ENCODE peak calls at places on chromosomes 7 and 10, in eight cellular contexts. One of them, this sample, is unnamed.

GRCh38 chr7:22732556-22733126 is 5.6 kb downstream of the IL6 start:
- DNase-seq in GM10248: no peak
- DNase-seq in fibroblast of mammary gland: peak; percentile 38
- DNase-seq in B cell: no peak
- DNase-seq in H9: no peak
- DNase-seq in fibroblast of lung: peak; percentile 28
- DNase-seq in fibroblast of the aortic adventitia: peak; percentile 71
- DNase-seq in foreskin fibroblast: no peak
- DNase-seq in this sample: no peak

GRCh38 chr7:149224352-149224751 is 15.1 kb upstream of the ZNF212 start:
- DNase-seq in fibroblast of mammary gland: no peak
- DNase-seq in foreskin fibroblast: no peak
- DNase-seq in fibroblast of lung: no peak
- DNase-seq in B cell: no peak
- DNase-seq in GM10248: no peak
- DNase-seq in fibroblast of the aortic adventitia: no peak
- DNase-seq in H9: no peak
- DNase-seq in this sample: no peak

GRCh38 chr7:85489498-85489897 is 302.6 kb upstream of the SEMA3D start:
- DNase-seq in fibroblast of the aortic adventitia: peak; percentile 92
- DNase-seq in GM10248: no peak
- DNase-seq in fibroblast of lung: peak; percentile 52
- DNase-seq in B cell: no peak
- DNase-seq in foreskin fibroblast: peak; percentile 67
- DNase-seq in fibroblast of mammary gland: peak; percentile 93
- DNase-seq in H9: no peak
- DNase-seq in this sample: no peak

GRCh38 chr10:61754553-61755540 is 92.1 kb downstream of the CABCOCO1 start:
- DNase-seq in fibroblast of lung: no peak
- DNase-seq in H9: no peak
- DNase-seq in B cell: no peak
- DNase-seq in GM10248: no peak
- DNase-seq in fibroblast of mammary gland: no peak
- DNase-seq in foreskin fibroblast: no peak
- DNase-seq in fibroblast of the aortic adventitia: no peak
- DNase-seq in this sample: no peak

GRCh38 chr7:115471891-115472290 is 550.0 kb downstream of the MDFIC start:
- DNase-seq in foreskin fibroblast: peak; percentile 59
- DNase-seq in H9: no peak
- DNase-seq in fibroblast of mammary gland: peak; percentile 32
- DNase-seq in GM10248: no peak
- DNase-seq in fibroblast of the aortic adventitia: peak; percentile 70
- DNase-seq in B cell: no peak
- DNase-seq in fibroblast of lung: peak; percentile 60
- DNase-seq in this sample: no peak

GRCh38 chr10:118343549-118343948 is 1.4 kb upstream of the FAM204A start:
- DNase-seq in fibroblast of mammary gland: no peak
- DNase-seq in foreskin fibroblast: no peak
- DNase-seq in fibroblast of the aortic adventitia: no peak
- DNase-seq in GM10248: no peak
- DNase-seq in fibroblast of lung: no peak
- DNase-seq in H9: no peak
- DNase-seq in B cell: no peak
- DNase-seq in this sample: no peak

GRCh38 chr7:134892002-134892693 is 94.2 kb upstream of the AGBL3 start:
- DNase-seq in B cell: no peak
- DNase-seq in H9: no peak
- DNase-seq in fibroblast of mammary gland: peak; percentile 90
- DNase-seq in fibroblast of the aortic adventitia: peak; percentile 93
- DNase-seq in fibroblast of lung: peak; percentile 81
- DNase-seq in foreskin fibroblast: peak; percentile 57
- DNase-seq in GM10248: no peak
- DNase-seq in this sample: no peak

GRCh38 chr10:11082551-11082950 is 64.9 kb downstream of the CELF2 start:
- DNase-seq in B cell: no peak
- DNase-seq in fibroblast of the aortic adventitia: peak; percentile 67
- DNase-seq in fibroblast of lung: peak; percentile 3
- DNase-seq in H9: no peak
- DNase-seq in GM10248: no peak
- DNase-seq in fibroblast of mammary gland: peak; percentile 31
- DNase-seq in foreskin fibroblast: peak; percentile 31
- DNase-seq in this sample: no peak

GRCh38 chr7:92158660-92159575 is 20.0 kb downstream of the LRRD1 start:
- DNase-seq in GM10248: peak; percentile 36
- DNase-seq in H9: no peak
- DNase-seq in fibroblast of lung: peak; percentile 90
- DNase-seq in fibroblast of the aortic adventitia: peak; percentile 91
- DNase-seq in B cell: no peak
- DNase-seq in fibroblast of mammary gland: peak; percentile 97
- DNase-seq in foreskin fibroblast: peak; percentile 85
- DNase-seq in this sample: peak; percentile 36

GRCh38 chr7:71323726-71324125 is 191.8 kb downstream of the GALNT17 start:
- DNase-seq in fibroblast of mammary gland: no peak
- DNase-seq in GM10248: no peak
- DNase-seq in foreskin fibroblast: no peak
- DNase-seq in fibroblast of the aortic adventitia: no peak
- DNase-seq in H9: no peak
- DNase-seq in fibroblast of lung: no peak
- DNase-seq in B cell: no peak
- DNase-seq in this sample: no peak

GRCh38 chr10:100623541-100623940 is 87.8 kb downstream of the HIF1AN start:
- DNase-seq in fibroblast of mammary gland: no peak
- DNase-seq in B cell: peak; percentile 9
- DNase-seq in fibroblast of lung: no peak
- DNase-seq in fibroblast of the aortic adventitia: no peak
- DNase-seq in H9: no peak
- DNase-seq in GM10248: no peak
- DNase-seq in foreskin fibroblast: no peak
- DNase-seq in this sample: no peak

GRCh38 chr7:50409856-50410468 is 40.2 kb downstream of the FIGNL1 start:
- DNase-seq in fibroblast of lung: no peak
- DNase-seq in fibroblast of the aortic adventitia: no peak
- DNase-seq in H9: no peak
- DNase-seq in foreskin fibroblast: no peak
- DNase-seq in fibroblast of mammary gland: no peak
- DNase-seq in B cell: peak; percentile 78
- DNase-seq in GM10248: peak; percentile 58
- DNase-seq in this sample: peak; percentile 60

GRCh38 chr10:20817646-20818045 is 79.5 kb downstream of the NEBL start:
- DNase-seq in H9: no peak
- DNase-seq in B cell: no peak
- DNase-seq in fibroblast of lung: no peak
- DNase-seq in GM10248: no peak
- DNase-seq in fibroblast of mammary gland: peak; percentile 8
- DNase-seq in fibroblast of the aortic adventitia: no peak
- DNase-seq in foreskin fibroblast: peak; percentile 1
- DNase-seq in this sample: no peak

GRCh38 chr10:71973777-71974488 is 9.7 kb downstream of the CHST3 start:
- DNase-seq in foreskin fibroblast: no peak
- DNase-seq in B cell: no peak
- DNase-seq in GM10248: no peak
- DNase-seq in fibroblast of lung: no peak
- DNase-seq in fibroblast of mammary gland: no peak
- DNase-seq in H9: no peak
- DNase-seq in fibroblast of the aortic adventitia: no peak
- DNase-seq in this sample: no peak

GRCh38 chr10:62640386-62640785 is 164.1 kb upstream of the ADO start:
- DNase-seq in GM10248: no peak
- DNase-seq in foreskin fibroblast: no peak
- DNase-seq in H9: no peak
- DNase-seq in fibroblast of mammary gland: peak; percentile 31
- DNase-seq in fibroblast of the aortic adventitia: peak; percentile 54
- DNase-seq in fibroblast of lung: no peak
- DNase-seq in B cell: no peak
- DNase-seq in this sample: no peak

GRCh38 chr10:26642896-26643653 is 54.4 kb upstream of the PDSS1 start:
- DNase-seq in GM10248: no peak
- DNase-seq in foreskin fibroblast: no peak
- DNase-seq in fibroblast of lung: no peak
- DNase-seq in B cell: no peak
- DNase-seq in fibroblast of the aortic adventitia: no peak
- DNase-seq in fibroblast of mammary gland: no peak
- DNase-seq in H9: peak; percentile 63
- DNase-seq in this sample: no peak

GRCh38 chr7:1053002-1053411 is 8.7 kb downstream of the GPR146 start:
- DNase-seq in fibroblast of the aortic adventitia: no peak
- DNase-seq in fibroblast of lung: no peak
- DNase-seq in B cell: no peak
- DNase-seq in foreskin fibroblast: no peak
- DNase-seq in GM10248: no peak
- DNase-seq in H9: peak; percentile 55
- DNase-seq in fibroblast of mammary gland: no peak
- DNase-seq in this sample: no peak

GRCh38 chr7:70154521-70155180 is 556.4 kb downstream of the AUTS2 start:
- DNase-seq in B cell: no peak
- DNase-seq in H9: no peak
- DNase-seq in fibroblast of mammary gland: peak; percentile 38
- DNase-seq in GM10248: no peak
- DNase-seq in foreskin fibroblast: no peak
- DNase-seq in fibroblast of lung: no peak
- DNase-seq in fibroblast of the aortic adventitia: no peak
- DNase-seq in this sample: no peak

GRCh38 chr7:157923903-157924630 is 587.3 kb downstream of the DNAJB6 start:
- DNase-seq in fibroblast of the aortic adventitia: no peak
- DNase-seq in GM10248: no peak
- DNase-seq in H9: no peak
- DNase-seq in fibroblast of lung: no peak
- DNase-seq in B cell: no peak
- DNase-seq in foreskin fibroblast: no peak
- DNase-seq in fibroblast of mammary gland: no peak
- DNase-seq in this sample: no peak

GRCh38 chr10:28302668-28303488 is at the start of gene MPP7:
- DNase-seq in fibroblast of the aortic adventitia: peak; percentile 97
- DNase-seq in foreskin fibroblast: peak; percentile 96
- DNase-seq in fibroblast of lung: peak; percentile 98
- DNase-seq in B cell: peak; percentile 95
- DNase-seq in H9: peak; percentile 99
- DNase-seq in fibroblast of mammary gland: peak; percentile 96
- DNase-seq in GM10248: peak; percentile 95
- DNase-seq in this sample: peak; percentile 93

GRCh38 chr10:28304032-28304571 is 1.2 kb upstream of the MPP7 start:
- DNase-seq in fibroblast of the aortic adventitia: no peak
- DNase-seq in fibroblast of lung: no peak
- DNase-seq in B cell: no peak
- DNase-seq in fibroblast of mammary gland: no peak
- DNase-seq in H9: no peak
- DNase-seq in GM10248: no peak
- DNase-seq in foreskin fibroblast: no peak
- DNase-seq in this sample: no peak

GRCh38 chr10:28302012-28302667 is 724 bp downstream of the MPP7 start:
- DNase-seq in foreskin fibroblast: no peak
- DNase-seq in GM10248: no peak
- DNase-seq in B cell: peak; percentile 73
- DNase-seq in H9: no peak
- DNase-seq in fibroblast of mammary gland: no peak
- DNase-seq in fibroblast of the aortic adventitia: peak; percentile 30
- DNase-seq in fibroblast of lung: peak; percentile 5
- DNase-seq in this sample: no peak

GRCh38 chr10:28296023-28296422 is 6.8 kb downstream of the MPP7 start:
- DNase-seq in H9: no peak
- DNase-seq in GM10248: no peak
- DNase-seq in fibroblast of the aortic adventitia: no peak
- DNase-seq in foreskin fibroblast: no peak
- DNase-seq in fibroblast of lung: no peak
- DNase-seq in fibroblast of mammary gland: no peak
- DNase-seq in B cell: no peak
- DNase-seq in this sample: no peak

GRCh38 chr10:28300027-28300426 is 2.8 kb downstream of the MPP7 start:
- DNase-seq in fibroblast of mammary gland: no peak
- DNase-seq in fibroblast of the aortic adventitia: no peak
- DNase-seq in B cell: no peak
- DNase-seq in GM10248: no peak
- DNase-seq in foreskin fibroblast: no peak
- DNase-seq in fibroblast of lung: no peak
- DNase-seq in H9: no peak
- DNase-seq in this sample: no peak
- TF ChIP-seq CTCF in fibroblast of mammary gland: peak; percentile 13
- TF ChIP-seq CTCF in fibroblast of the aortic adventitia: no peak
- TF ChIP-seq CTCF in B cell: no peak
- TF ChIP-seq CTCF in GM10248: no peak
- TF ChIP-seq CTCF in foreskin fibroblast: peak; percentile 2
- TF ChIP-seq CTCF in fibroblast of lung: peak; percentile 4
- TF ChIP-seq CTCF in H9: peak; percentile 38
- TF ChIP-seq CTCF in this sample: no peak

GRCh38 chr10:78424721-78425120 is 391.1 kb downstream of the RPS24 start:
- DNase-seq in H9: peak; percentile 42
- DNase-seq in fibroblast of lung: no peak
- DNase-seq in B cell: no peak
- DNase-seq in GM10248: no peak
- DNase-seq in foreskin fibroblast: no peak
- DNase-seq in fibroblast of the aortic adventitia: no peak
- DNase-seq in fibroblast of mammary gland: peak; percentile 12
- DNase-seq in this sample: no peak
- TF ChIP-seq CTCF in H9: peak; percentile 69
- TF ChIP-seq CTCF in fibroblast of lung: peak; percentile 36
- TF ChIP-seq CTCF in B cell: peak; percentile 8
- TF ChIP-seq CTCF in GM10248: peak; percentile 18
- TF ChIP-seq CTCF in foreskin fibroblast: no peak
- TF ChIP-seq CTCF in fibroblast of the aortic adventitia: peak; percentile 25
- TF ChIP-seq CTCF in fibroblast of mammary gland: peak; percentile 24
- TF ChIP-seq CTCF in this sample: peak; percentile 23

GRCh38 chr7:37921340-37921805 is 933 bp downstream of the EPDR1 start:
- DNase-seq in fibroblast of lung: no peak
- DNase-seq in H9: peak; percentile 68
- DNase-seq in fibroblast of the aortic adventitia: peak; percentile 53
- DNase-seq in foreskin fibroblast: no peak
- DNase-seq in fibroblast of mammary gland: peak; percentile 43
- DNase-seq in B cell: no peak
- DNase-seq in GM10248: peak; percentile 27
- DNase-seq in this sample: peak; percentile 39
- TF ChIP-seq CTCF in fibroblast of lung: no peak
- TF ChIP-seq CTCF in H9: no peak
- TF ChIP-seq CTCF in fibroblast of the aortic adventitia: peak; percentile 10
- TF ChIP-seq CTCF in foreskin fibroblast: no peak
- TF ChIP-seq CTCF in fibroblast of mammary gland: peak; percentile 21
- TF ChIP-seq CTCF in B cell: no peak
- TF ChIP-seq CTCF in GM10248: peak; percentile 22
- TF ChIP-seq CTCF in this sample: no peak

DNA sequence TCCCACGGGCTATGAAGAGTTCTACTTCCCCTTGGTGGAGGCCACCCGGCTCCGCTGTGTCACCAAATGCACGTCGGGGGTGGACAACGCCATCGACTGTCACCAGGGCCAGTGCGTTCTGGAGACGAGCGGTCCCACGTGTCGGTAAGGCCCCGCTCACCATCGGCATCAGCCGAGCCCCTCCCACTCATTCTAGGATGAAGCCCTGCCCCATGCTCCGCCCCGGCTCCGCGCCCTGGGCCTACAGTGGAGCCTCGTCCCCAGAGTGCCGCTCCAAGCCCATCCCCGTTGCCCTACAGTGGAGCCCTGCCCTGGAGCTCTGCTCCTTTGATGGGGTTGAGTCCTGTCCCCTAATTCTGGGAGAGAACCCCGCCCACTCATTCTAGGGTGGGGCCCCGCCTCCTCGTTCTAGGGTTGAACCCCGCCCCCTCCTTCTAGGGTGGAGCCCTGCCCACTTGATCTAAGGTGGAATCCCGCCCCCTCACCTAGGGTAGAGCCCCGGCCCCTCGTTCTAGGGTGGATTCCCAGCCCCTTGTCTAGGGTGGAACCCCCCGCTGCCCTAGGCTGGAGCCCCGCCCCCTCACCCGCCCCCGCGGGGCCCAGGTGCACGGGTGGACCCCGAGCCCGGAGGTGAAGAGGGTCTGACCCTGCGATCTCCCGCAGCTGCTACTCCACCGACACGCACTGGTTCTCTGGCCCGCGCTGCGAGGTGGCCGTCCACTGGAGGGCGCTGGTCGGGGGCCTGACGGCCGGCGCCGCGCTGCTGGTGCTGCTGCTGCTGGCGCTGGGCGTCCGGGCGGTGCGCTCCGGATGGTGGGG is 3.4 kb upstream of the MUC12 start:
- DNase-seq in GM10248: peak; percentile 97
- DNase-seq in fibroblast of lung: peak; percentile 25
- DNase-seq in fibroblast of mammary gland: peak; percentile 46
- DNase-seq in fibroblast of the aortic adventitia: peak; percentile 17
- DNase-seq in B cell: no peak
- DNase-seq in H9: peak; percentile 99
- DNase-seq in foreskin fibroblast: peak; percentile 46
- DNase-seq in this sample: peak; percentile 98
- TF ChIP-seq CTCF in GM10248: peak; percentile 99
- TF ChIP-seq CTCF in fibroblast of lung: peak; percentile 62
- TF ChIP-seq CTCF in fibroblast of mammary gland: peak; percentile 58
- TF ChIP-seq CTCF in fibroblast of the aortic adventitia: peak; percentile 64
- TF ChIP-seq CTCF in B cell: peak; percentile 65
- TF ChIP-seq CTCF in H9: peak; percentile 98
- TF ChIP-seq CTCF in foreskin fibroblast: peak; percentile 68
- TF ChIP-seq CTCF in this sample: peak; percentile 99